ENCODE peak calls at places on chromosome 12, in eight cellular contexts. One of them, this sample, is unnamed.

GRCh38 chr12:94730846-94731245 is 80.5 kb upstream of the TMCC3 start:
- DNase-seq in AG08395: no peak
- DNase-seq in HEK293T: no peak
- DNase-seq in GM23248: no peak
- DNase-seq in activated T-helper 1 cell treated with anti-CD3 and anti-CD28 coated beads, Interleukin-2, amount 50 U/mL, for 16 hours: no peak
- DNase-seq in effector memory CD8-positive, alpha-beta T cell: no peak
- DNase-seq in NCI-H187: peak
- DNase-seq in fibroblast of pulmonary artery: no peak
- DNase-seq in this sample: no peak

GRCh38 chr12:42104784-42105183 is 39.9 kb downstream of the GXYLT1 start:
- DNase-seq in AG08395: no peak
- DNase-seq in HEK293T: no peak
- DNase-seq in GM23248: no peak
- DNase-seq in activated T-helper 1 cell treated with anti-CD3 and anti-CD28 coated beads, Interleukin-2, amount 50 U/mL, for 16 hours: no peak
- DNase-seq in effector memory CD8-positive, alpha-beta T cell: no peak
- DNase-seq in NCI-H187: no peak
- DNase-seq in fibroblast of pulmonary artery: no peak
- DNase-seq in this sample: no peak

GRCh38 chr12:52243264-52243773 is 10.3 kb downstream of the KRT7 start:
- DNase-seq in AG08395: no peak
- DNase-seq in HEK293T: no peak
- DNase-seq in GM23248: peak
- DNase-seq in activated T-helper 1 cell treated with anti-CD3 and anti-CD28 coated beads, Interleukin-2, amount 50 U/mL, for 16 hours: no peak
- DNase-seq in effector memory CD8-positive, alpha-beta T cell: no peak
- DNase-seq in NCI-H187: no peak
- DNase-seq in fibroblast of pulmonary artery: no peak
- DNase-seq in this sample: no peak

GRCh38 chr12:117481470-117481869 is 120.0 kb upstream of the NOS1 start:
- DNase-seq in AG08395: no peak
- DNase-seq in HEK293T: no peak
- DNase-seq in GM23248: peak
- DNase-seq in activated T-helper 1 cell treated with anti-CD3 and anti-CD28 coated beads, Interleukin-2, amount 50 U/mL, for 16 hours: no peak
- DNase-seq in effector memory CD8-positive, alpha-beta T cell: no peak
- DNase-seq in NCI-H187: no peak
- DNase-seq in fibroblast of pulmonary artery: no peak
- DNase-seq in this sample: no peak

GRCh38 chr12:48183091-48183875 is at the start of gene CCDC184:
- DNase-seq in AG08395: peak
- DNase-seq in HEK293T: peak
- DNase-seq in GM23248: peak
- DNase-seq in activated T-helper 1 cell treated with anti-CD3 and anti-CD28 coated beads, Interleukin-2, amount 50 U/mL, for 16 hours: peak
- DNase-seq in effector memory CD8-positive, alpha-beta T cell: peak
- DNase-seq in NCI-H187: peak
- DNase-seq in fibroblast of pulmonary artery: peak
- DNase-seq in this sample: peak

GRCh38 chr12:44294649-44295048 is 458.8 kb downstream of the TMEM117 start:
- DNase-seq in AG08395: no peak
- DNase-seq in HEK293T: no peak
- DNase-seq in GM23248: no peak
- DNase-seq in activated T-helper 1 cell treated with anti-CD3 and anti-CD28 coated beads, Interleukin-2, amount 50 U/mL, for 16 hours: no peak
- DNase-seq in effector memory CD8-positive, alpha-beta T cell: no peak
- DNase-seq in NCI-H187: no peak
- DNase-seq in fibroblast of pulmonary artery: no peak
- DNase-seq in this sample: no peak

GRCh38 chr12:96045566-96045965 is 10.2 kb upstream of the LTA4H start:
- DNase-seq in AG08395: no peak
- DNase-seq in HEK293T: no peak
- DNase-seq in GM23248: no peak
- DNase-seq in activated T-helper 1 cell treated with anti-CD3 and anti-CD28 coated beads, Interleukin-2, amount 50 U/mL, for 16 hours: no peak
- DNase-seq in effector memory CD8-positive, alpha-beta T cell: peak
- DNase-seq in NCI-H187: no peak
- DNase-seq in fibroblast of pulmonary artery: no peak
- DNase-seq in this sample: no peak

GRCh38 chr12:131092911-131093901 is 139.5 kb downstream of the ADGRD1 start:
- DNase-seq in AG08395: no peak
- DNase-seq in HEK293T: no peak
- DNase-seq in GM23248: peak
- DNase-seq in activated T-helper 1 cell treated with anti-CD3 and anti-CD28 coated beads, Interleukin-2, amount 50 U/mL, for 16 hours: no peak
- DNase-seq in effector memory CD8-positive, alpha-beta T cell: no peak
- DNase-seq in NCI-H187: no peak
- DNase-seq in fibroblast of pulmonary artery: no peak
- DNase-seq in this sample: no peak

GRCh38 chr12:131826064-131826928 is 1.9 kb upstream of the MMP17 start:
- DNase-seq in AG08395: no peak
- DNase-seq in HEK293T: no peak
- DNase-seq in GM23248: no peak
- DNase-seq in activated T-helper 1 cell treated with anti-CD3 and anti-CD28 coated beads, Interleukin-2, amount 50 U/mL, for 16 hours: no peak
- DNase-seq in effector memory CD8-positive, alpha-beta T cell: no peak
- DNase-seq in NCI-H187: no peak
- DNase-seq in fibroblast of pulmonary artery: no peak
- DNase-seq in this sample: no peak

GRCh38 chr12:57005980-57006808 is at the start of gene ZBTB39:
- DNase-seq in AG08395: peak
- DNase-seq in HEK293T: peak
- DNase-seq in GM23248: peak
- DNase-seq in activated T-helper 1 cell treated with anti-CD3 and anti-CD28 coated beads, Interleukin-2, amount 50 U/mL, for 16 hours: peak
- DNase-seq in effector memory CD8-positive, alpha-beta T cell: peak
- DNase-seq in NCI-H187: peak
- DNase-seq in fibroblast of pulmonary artery: peak
- DNase-seq in this sample: peak

GRCh38 chr12:56877195-56878009 is 56.8 kb downstream of the SDR9C7 start:
- DNase-seq in AG08395: no peak
- DNase-seq in HEK293T: no peak
- DNase-seq in GM23248: no peak
- DNase-seq in activated T-helper 1 cell treated with anti-CD3 and anti-CD28 coated beads, Interleukin-2, amount 50 U/mL, for 16 hours: no peak
- DNase-seq in effector memory CD8-positive, alpha-beta T cell: no peak
- DNase-seq in NCI-H187: no peak
- DNase-seq in fibroblast of pulmonary artery: no peak
- DNase-seq in this sample: no peak

GRCh38 chr12:31959701-31960391 is 631 bp downstream of the RESF1 start:
- DNase-seq in AG08395: peak
- DNase-seq in HEK293T: peak
- DNase-seq in GM23248: peak
- DNase-seq in activated T-helper 1 cell treated with anti-CD3 and anti-CD28 coated beads, Interleukin-2, amount 50 U/mL, for 16 hours: peak
- DNase-seq in effector memory CD8-positive, alpha-beta T cell: peak
- DNase-seq in NCI-H187: no peak
- DNase-seq in fibroblast of pulmonary artery: peak
- DNase-seq in this sample: peak

GRCh38 chr12:12441891-12442461 is 85.1 kb downstream of the BORCS5 start:
- DNase-seq in AG08395: no peak
- DNase-seq in HEK293T: no peak
- DNase-seq in GM23248: no peak
- DNase-seq in activated T-helper 1 cell treated with anti-CD3 and anti-CD28 coated beads, Interleukin-2, amount 50 U/mL, for 16 hours: no peak
- DNase-seq in effector memory CD8-positive, alpha-beta T cell: peak
- DNase-seq in NCI-H187: no peak
- DNase-seq in fibroblast of pulmonary artery: peak
- DNase-seq in this sample: no peak

GRCh38 chr12:27709932-27710591 is 570 bp upstream of the MRPS35 start:
- DNase-seq in AG08395: peak
- DNase-seq in HEK293T: no peak
- DNase-seq in GM23248: peak
- DNase-seq in activated T-helper 1 cell treated with anti-CD3 and anti-CD28 coated beads, Interleukin-2, amount 50 U/mL, for 16 hours: no peak
- DNase-seq in effector memory CD8-positive, alpha-beta T cell: no peak
- DNase-seq in NCI-H187: no peak
- DNase-seq in fibroblast of pulmonary artery: peak
- DNase-seq in this sample: no peak

GRCh38 chr12:92055877-92056276 is 89.8 kb downstream of the BTG1 start:
- DNase-seq in AG08395: no peak
- DNase-seq in HEK293T: no peak
- DNase-seq in GM23248: no peak
- DNase-seq in activated T-helper 1 cell treated with anti-CD3 and anti-CD28 coated beads, Interleukin-2, amount 50 U/mL, for 16 hours: no peak
- DNase-seq in effector memory CD8-positive, alpha-beta T cell: peak
- DNase-seq in NCI-H187: no peak
- DNase-seq in fibroblast of pulmonary artery: no peak
- DNase-seq in this sample: no peak

GRCh38 chr12:79409562-79409961 is 281.2 kb downstream of the PAWR start:
- DNase-seq in AG08395: peak
- DNase-seq in HEK293T: no peak
- DNase-seq in GM23248: peak
- DNase-seq in activated T-helper 1 cell treated with anti-CD3 and anti-CD28 coated beads, Interleukin-2, amount 50 U/mL, for 16 hours: no peak
- DNase-seq in effector memory CD8-positive, alpha-beta T cell: no peak
- DNase-seq in NCI-H187: no peak
- DNase-seq in fibroblast of pulmonary artery: peak
- DNase-seq in this sample: no peak

GRCh38 chr12:129657179-129657578 is 246.6 kb downstream of the TMEM132D start:
- DNase-seq in AG08395: no peak
- DNase-seq in HEK293T: no peak
- DNase-seq in GM23248: no peak
- DNase-seq in activated T-helper 1 cell treated with anti-CD3 and anti-CD28 coated beads, Interleukin-2, amount 50 U/mL, for 16 hours: no peak
- DNase-seq in effector memory CD8-positive, alpha-beta T cell: no peak
- DNase-seq in NCI-H187: peak
- DNase-seq in fibroblast of pulmonary artery: no peak
- DNase-seq in this sample: no peak

GRCh38 chr12:52139579-52140062 is 52.2 kb downstream of the KRT80 start:
- DNase-seq in AG08395: peak
- DNase-seq in HEK293T: peak
- DNase-seq in GM23248: peak
- DNase-seq in activated T-helper 1 cell treated with anti-CD3 and anti-CD28 coated beads, Interleukin-2, amount 50 U/mL, for 16 hours: no peak
- DNase-seq in effector memory CD8-positive, alpha-beta T cell: no peak
- DNase-seq in NCI-H187: peak
- DNase-seq in fibroblast of pulmonary artery: no peak
- DNase-seq in this sample: no peak

GRCh38 chr12:95411466-95411865 is 62.5 kb upstream of the METAP2 start:
- DNase-seq in AG08395: no peak
- DNase-seq in HEK293T: no peak
- DNase-seq in GM23248: no peak
- DNase-seq in activated T-helper 1 cell treated with anti-CD3 and anti-CD28 coated beads, Interleukin-2, amount 50 U/mL, for 16 hours: no peak
- DNase-seq in effector memory CD8-positive, alpha-beta T cell: no peak
- DNase-seq in NCI-H187: no peak
- DNase-seq in fibroblast of pulmonary artery: no peak
- DNase-seq in this sample: peak

GRCh38 chr12:114869091-114869834 is 185.3 kb upstream of the TBX3 start:
- DNase-seq in AG08395: peak
- DNase-seq in HEK293T: no peak
- DNase-seq in GM23248: peak
- DNase-seq in activated T-helper 1 cell treated with anti-CD3 and anti-CD28 coated beads, Interleukin-2, amount 50 U/mL, for 16 hours: no peak
- DNase-seq in effector memory CD8-positive, alpha-beta T cell: no peak
- DNase-seq in NCI-H187: no peak
- DNase-seq in fibroblast of pulmonary artery: no peak
- DNase-seq in this sample: no peak

GRCh38 chr12:54011665-54012532 is 3.1 kb downstream of the HOXC8 start:
- DNase-seq in AG08395: no peak
- DNase-seq in HEK293T: no peak
- DNase-seq in GM23248: no peak
- DNase-seq in activated T-helper 1 cell treated with anti-CD3 and anti-CD28 coated beads, Interleukin-2, amount 50 U/mL, for 16 hours: no peak
- DNase-seq in effector memory CD8-positive, alpha-beta T cell: no peak
- DNase-seq in NCI-H187: no peak
- DNase-seq in fibroblast of pulmonary artery: no peak
- DNase-seq in this sample: no peak

GRCh38 chr12:16325426-16325825 is 22.0 kb upstream of the MGST1 start:
- DNase-seq in AG08395: no peak
- DNase-seq in HEK293T: no peak
- DNase-seq in GM23248: peak
- DNase-seq in activated T-helper 1 cell treated with anti-CD3 and anti-CD28 coated beads, Interleukin-2, amount 50 U/mL, for 16 hours: no peak
- DNase-seq in effector memory CD8-positive, alpha-beta T cell: no peak
- DNase-seq in NCI-H187: no peak
- DNase-seq in fibroblast of pulmonary artery: no peak
- DNase-seq in this sample: no peak

GRCh38 chr12:130479401-130480125 is 141.9 kb downstream of the PIWIL1 start:
- DNase-seq in AG08395: no peak
- DNase-seq in HEK293T: no peak
- DNase-seq in GM23248: no peak
- DNase-seq in activated T-helper 1 cell treated with anti-CD3 and anti-CD28 coated beads, Interleukin-2, amount 50 U/mL, for 16 hours: no peak
- DNase-seq in effector memory CD8-positive, alpha-beta T cell: no peak
- DNase-seq in NCI-H187: no peak
- DNase-seq in fibroblast of pulmonary artery: no peak
- DNase-seq in this sample: no peak

GRCh38 chr12:27331299-27331926 is 1.2 kb upstream of the BMAL2 start:
- DNase-seq in AG08395: peak
- DNase-seq in HEK293T: no peak
- DNase-seq in GM23248: peak
- DNase-seq in activated T-helper 1 cell treated with anti-CD3 and anti-CD28 coated beads, Interleukin-2, amount 50 U/mL, for 16 hours: no peak
- DNase-seq in effector memory CD8-positive, alpha-beta T cell: no peak
- DNase-seq in NCI-H187: no peak
- DNase-seq in fibroblast of pulmonary artery: peak
- DNase-seq in this sample: no peak

GRCh38 chr12:87086118-87086891 is 830.1 kb upstream of the MGAT4C start:
- DNase-seq in AG08395: no peak
- DNase-seq in HEK293T: no peak
- DNase-seq in GM23248: peak
- DNase-seq in activated T-helper 1 cell treated with anti-CD3 and anti-CD28 coated beads, Interleukin-2, amount 50 U/mL, for 16 hours: no peak
- DNase-seq in effector memory CD8-positive, alpha-beta T cell: no peak
- DNase-seq in NCI-H187: no peak
- DNase-seq in fibroblast of pulmonary artery: peak
- DNase-seq in this sample: no peak

GRCh38 chr12:79685068-79685467 is 5.7 kb downstream of the PAWR start:
- DNase-seq in AG08395: peak
- DNase-seq in HEK293T: no peak
- DNase-seq in GM23248: peak
- DNase-seq in activated T-helper 1 cell treated with anti-CD3 and anti-CD28 coated beads, Interleukin-2, amount 50 U/mL, for 16 hours: no peak
- DNase-seq in effector memory CD8-positive, alpha-beta T cell: no peak
- DNase-seq in NCI-H187: no peak
- DNase-seq in fibroblast of pulmonary artery: peak
- DNase-seq in this sample: no peak

GRCh38 chr12:43884683-43885410 is 49.0 kb downstream of the TMEM117 start:
- DNase-seq in AG08395: no peak
- DNase-seq in HEK293T: no peak
- DNase-seq in GM23248: no peak
- DNase-seq in activated T-helper 1 cell treated with anti-CD3 and anti-CD28 coated beads, Interleukin-2, amount 50 U/mL, for 16 hours: no peak
- DNase-seq in effector memory CD8-positive, alpha-beta T cell: no peak
- DNase-seq in NCI-H187: no peak
- DNase-seq in fibroblast of pulmonary artery: no peak
- DNase-seq in this sample: peak

GRCh38 chr12:121218588-121219352 is 8.8 kb downstream of the P2RX4 start:
- DNase-seq in AG08395: no peak
- DNase-seq in HEK293T: no peak
- DNase-seq in GM23248: no peak
- DNase-seq in activated T-helper 1 cell treated with anti-CD3 and anti-CD28 coated beads, Interleukin-2, amount 50 U/mL, for 16 hours: no peak
- DNase-seq in effector memory CD8-positive, alpha-beta T cell: no peak
- DNase-seq in NCI-H187: no peak
- DNase-seq in fibroblast of pulmonary artery: no peak
- DNase-seq in this sample: no peak

GRCh38 chr12:111462134-111462821 is 56.6 kb downstream of the SH2B3 start:
- DNase-seq in AG08395: peak
- DNase-seq in HEK293T: no peak
- DNase-seq in GM23248: peak
- DNase-seq in activated T-helper 1 cell treated with anti-CD3 and anti-CD28 coated beads, Interleukin-2, amount 50 U/mL, for 16 hours: no peak
- DNase-seq in effector memory CD8-positive, alpha-beta T cell: no peak
- DNase-seq in NCI-H187: no peak
- DNase-seq in fibroblast of pulmonary artery: no peak
- DNase-seq in this sample: no peak

GRCh38 chr12:6229224-6229748 is 29.1 kb downstream of the CD9 start:
- DNase-seq in AG08395: no peak
- DNase-seq in HEK293T: no peak
- DNase-seq in GM23248: peak
- DNase-seq in activated T-helper 1 cell treated with anti-CD3 and anti-CD28 coated beads, Interleukin-2, amount 50 U/mL, for 16 hours: no peak
- DNase-seq in effector memory CD8-positive, alpha-beta T cell: no peak
- DNase-seq in NCI-H187: no peak
- DNase-seq in fibroblast of pulmonary artery: no peak
- DNase-seq in this sample: no peak

GRCh38 chr12:49133014-49133413 is 1.8 kb upstream of the TUBA1B start:
- DNase-seq in AG08395: no peak
- DNase-seq in HEK293T: no peak
- DNase-seq in GM23248: peak
- DNase-seq in activated T-helper 1 cell treated with anti-CD3 and anti-CD28 coated beads, Interleukin-2, amount 50 U/mL, for 16 hours: no peak
- DNase-seq in effector memory CD8-positive, alpha-beta T cell: no peak
- DNase-seq in NCI-H187: no peak
- DNase-seq in fibroblast of pulmonary artery: no peak
- DNase-seq in this sample: no peak

GRCh38 chr12:103677905-103678304 is 90.8 kb downstream of the STAB2 start:
- DNase-seq in AG08395: no peak
- DNase-seq in HEK293T: no peak
- DNase-seq in GM23248: no peak
- DNase-seq in activated T-helper 1 cell treated with anti-CD3 and anti-CD28 coated beads, Interleukin-2, amount 50 U/mL, for 16 hours: no peak
- DNase-seq in effector memory CD8-positive, alpha-beta T cell: no peak
- DNase-seq in NCI-H187: no peak
- DNase-seq in fibroblast of pulmonary artery: no peak
- DNase-seq in this sample: no peak

GRCh38 chr12:132451172-132451835 is 38.6 kb upstream of the FBRSL1 start:
- DNase-seq in AG08395: no peak
- DNase-seq in HEK293T: no peak
- DNase-seq in GM23248: no peak
- DNase-seq in activated T-helper 1 cell treated with anti-CD3 and anti-CD28 coated beads, Interleukin-2, amount 50 U/mL, for 16 hours: no peak
- DNase-seq in effector memory CD8-positive, alpha-beta T cell: no peak
- DNase-seq in NCI-H187: no peak
- DNase-seq in fibroblast of pulmonary artery: no peak
- DNase-seq in this sample: no peak

GRCh38 chr12:44930972-44931600 is 55.0 kb upstream of the NELL2 start:
- DNase-seq in AG08395: peak
- DNase-seq in HEK293T: peak
- DNase-seq in GM23248: peak
- DNase-seq in activated T-helper 1 cell treated with anti-CD3 and anti-CD28 coated beads, Interleukin-2, amount 50 U/mL, for 16 hours: no peak
- DNase-seq in effector memory CD8-positive, alpha-beta T cell: no peak
- DNase-seq in NCI-H187: peak
- DNase-seq in fibroblast of pulmonary artery: peak
- DNase-seq in this sample: peak